ENCODE peak calls at places on chromosome 22, in seven cellular contexts. N is cardiac fibroblast, H is germinal center, O is ecto neural progenitor cell, V is heart left ventricle, J is H4, W is OCI-LY7. K is an unnamed sample.

GRCh38 chr22:34950480-34950879 is 115.5 kb upstream of the ISX start:
- DNase-seq in N (no peak), H (no peak), O (no peak), V (no peak), J (no peak), W (no peak), K (peak; percentile 8)

GRCh38 chr22:36097880-36098279 is 62.7 kb downstream of the APOL3 start:
- DNase-seq in N (peak; percentile 24), H (no peak), O (no peak), V (no peak), J (no peak), W (no peak), K (no peak)

GRCh38 chr22:38051900-38052862 is 5.0 kb upstream of the PICK1 start:
- DNase-seq in N (peak; percentile 76), H (peak; percentile 91), O (peak; percentile 92), V (peak; percentile 89), J (peak; percentile 72), W (peak; percentile 92), K (peak; percentile 69)

GRCh38 chr22:41517172-41518047 is 26.9 kb downstream of the POLR3H start:
- DNase-seq in N (peak; percentile 61), H (no peak), O (peak; percentile 81), V (no peak), J (no peak), W (no peak), K (peak; percentile 63)

GRCh38 chr22:26606611-26607010 is 11.2 kb downstream of the CRYBB1 start:
- DNase-seq in N (peak; percentile 83), H (no peak), O (no peak), V (no peak), J (no peak), W (no peak), K (peak; percentile 44)

GRCh38 chr22:36323182-36323854 is 64.4 kb downstream of the MYH9 start:
- DNase-seq in N (peak; percentile 87), H (no peak), O (no peak), V (peak; percentile 76), J (peak; percentile 45), W (no peak), K (peak; percentile 81)

GRCh38 chr22:35327690-35328471 is 28.2 kb downstream of the TOM1 start:
- DNase-seq in N (no peak), H (no peak), O (no peak), V (no peak), J (no peak), W (no peak), K (no peak)

GRCh38 chr22:19577422-19577966 is 53.3 kb upstream of the CLDN5 start:
- DNase-seq in N (no peak), H (no peak), O (no peak), V (no peak), J (no peak), W (no peak), K (no peak)

GRCh38 chr22:42459273-42460040 is 27.3 kb upstream of the NFAM1 start:
- DNase-seq in N (no peak), H (no peak), O (no peak), V (no peak), J (no peak), W (no peak), K (no peak)

GRCh38 chr22:36595154-36595553 is 66.2 kb upstream of the EIF3D start:
- DNase-seq in N (no peak), H (no peak), O (no peak), V (no peak), J (no peak), W (no peak), K (no peak)

GRCh38 chr22:40593460-40594273 is 42.9 kb downstream of the MRTFA start:
- DNase-seq in N (no peak), H (peak; percentile 45), O (no peak), V (no peak), J (no peak), W (peak; percentile 73), K (no peak)

GRCh38 chr22:37195921-37196320 is 7.9 kb upstream of the C1QTNF6 start:
- DNase-seq in N (peak; percentile 40), H (no peak), O (no peak), V (no peak), J (no peak), W (no peak), K (no peak)

GRCh38 chr22:19890502-19891349 is 36.1 kb upstream of the GNB1L start:
- DNase-seq in N (no peak), H (no peak), O (no peak), V (peak; percentile 44), J (no peak), W (peak; percentile 46), K (no peak)

GRCh38 chr22:19634206-19634536 is 80.1 kb upstream of the SEPTIN5 start:
- DNase-seq in N (no peak), H (no peak), O (no peak), V (no peak), J (no peak), W (no peak), K (no peak)

GRCh38 chr22:42369250-42370041 is 62.8 kb downstream of the NFAM1 start:
- DNase-seq in N (peak; percentile 89), H (peak; percentile 96), O (peak; percentile 96), V (peak; percentile 95), J (peak; percentile 92), W (peak; percentile 94), K (peak; percentile 87)

GRCh38 chr22:21752276-21752675 is 16.7 kb upstream of the YPEL1 start:
- DNase-seq in N (no peak), H (no peak), O (no peak), V (no peak), J (no peak), W (no peak), K (no peak)

GRCh38 chr22:39179841-39180335 is 27.4 kb upstream of the CBX7 start:
- DNase-seq in N (no peak), H (no peak), O (no peak), V (no peak), J (no peak), W (no peak), K (no peak)

GRCh38 chr22:46091277-46091977 is 58.9 kb upstream of the PPARA start:
- DNase-seq in N (no peak), H (no peak), O (no peak), V (peak; percentile 40), J (no peak), W (no peak), K (no peak)

GRCh38 chr22:17077255-17077654 is 7.5 kb upstream of the IL17RA start:
- DNase-seq in N (peak; percentile 72), H (no peak), O (peak; percentile 5), V (no peak), J (peak; percentile 48), W (no peak), K (peak; percentile 88)

GRCh38 chr22:44175676-44176075 is 5.0 kb upstream of the PARVG start:
- DNase-seq in N (no peak), H (no peak), O (no peak), V (no peak), J (no peak), W (no peak), K (no peak)

GRCh38 chr22:38720350-38720749 is 14.6 kb downstream of the GTPBP1 start:
- DNase-seq in N (no peak), H (no peak), O (no peak), V (no peak), J (no peak), W (no peak), K (no peak)

GRCh38 chr22:27318516-27318915 is 483.0 kb downstream of the MN1 start:
- DNase-seq in N (peak; percentile 73), H (no peak), O (no peak), V (no peak), J (peak; percentile 11), W (peak; percentile 84), K (peak; percentile 35)

GRCh38 chr22:35835998-35836691 is 118.5 kb downstream of the APOL5 start:
- DNase-seq in N (peak; percentile 85), H (no peak), O (no peak), V (peak; percentile 55), J (peak; percentile 85), W (no peak), K (peak; percentile 89)

GRCh38 chr22:36445158-36445668 is 36.2 kb downstream of the TXN2 start:
- DNase-seq in N (peak; percentile 92), H (no peak), O (no peak), V (peak; percentile 85), J (peak; percentile 38), W (no peak), K (peak; percentile 99)

GRCh38 chr22:46229701-46230100 is 20.4 kb downstream of the CDPF1 start:
- DNase-seq in N (peak; percentile 54), H (no peak), O (no peak), V (no peak), J (no peak), W (no peak), K (no peak)

GRCh38 chr22:37464181-37464580 is 22.0 kb downstream of the MFNG start:
- DNase-seq in N (peak; percentile 35), H (peak; percentile 33), O (no peak), V (peak; percentile 23), J (no peak), W (peak; percentile 78), K (peak; percentile 36)

GRCh38 chr22:26589367-26589844 is 526 bp downstream of the TPST2 start:
- DNase-seq in N (peak; percentile 23), H (no peak), O (peak; percentile 56), V (peak; percentile 55), J (no peak), W (peak; percentile 28), K (peak; percentile 29)

GRCh38 chr22:27113211-27114030 is 456.0 kb downstream of the MIAT start:
- DNase-seq in N (peak; percentile 94), H (no peak), O (no peak), V (no peak), J (peak; percentile 94), W (no peak), K (peak; percentile 99)

GRCh38 chr22:31199187-31199586 is 12.9 kb upstream of the LIMK2 start:
- DNase-seq in N (no peak), H (no peak), O (no peak), V (no peak), J (no peak), W (no peak), K (no peak)

GRCh38 chr22:39374801-39375200 is 24.8 kb upstream of the TAB1 start:
- DNase-seq in N (no peak), H (no peak), O (no peak), V (no peak), J (no peak), W (no peak), K (no peak)

GRCh38 chr22:20424553-20424936 is 13.1 kb downstream of the SCARF2 start:
- DNase-seq in N (no peak), H (no peak), O (no peak), V (peak; percentile 58), J (no peak), W (no peak), K (no peak)

GRCh38 chr22:40462195-40462988 is 92.0 kb downstream of the SGSM3 start:
- DNase-seq in N (no peak), H (peak; percentile 11), O (no peak), V (no peak), J (no peak), W (peak; percentile 53), K (no peak)

GRCh38 chr22:49968831-49969661 is 8.5 kb downstream of the PIM3 start:
- DNase-seq in N (no peak), H (no peak), O (peak; percentile 49), V (peak; percentile 55), J (no peak), W (no peak), K (no peak)

K was measured in fibroblast of lung.